ENCODE peak calls at places on chromosomes 12 and 14, in five cellular contexts. P, O, Y, X and F are unnamed samples.

GRCh38 chr14:29814153-29815057 is 113.2 kb downstream of the PRKD1 start:
- DNase-seq in P (no peak), O (no peak), Y (no peak), X (peak; percentile 64), F (no peak)

GRCh38 chr12:84787253-84787652 is 125.3 kb downstream of the SLC6A15 start:
- DNase-seq in P (no peak), O (no peak), Y (no peak), X (no peak), F (no peak)

GRCh38 chr12:24991209-24992049 is 42.5 kb upstream of the BCAT1 start:
- DNase-seq in P (peak; percentile 4), O (no peak), Y (peak; percentile 45), X (no peak), F (no peak)

GRCh38 chr14:67734675-67735074 is 33.0 kb downstream of the RDH12 start:
- DNase-seq in P (no peak), O (no peak), Y (no peak), X (no peak), F (no peak)

GRCh38 chr12:100229036-100229635 is 28.5 kb downstream of the ACTR6 start:
- DNase-seq in P (no peak), O (no peak), Y (no peak), X (no peak), F (no peak)

GRCh38 chr14:24366664-24367505 is 1.1 kb upstream of the NFATC4 start:
- DNase-seq in P (peak; percentile 88), O (peak; percentile 65), Y (peak; percentile 44), X (peak; percentile 91), F (peak; percentile 71)

GRCh38 chr12:126668538-126668937 is 1598.4 kb upstream of the TMEM132C start:
- DNase-seq in P (peak; percentile 84), O (no peak), Y (no peak), X (no peak), F (no peak)

GRCh38 chr12:132222096-132222807 is 78.0 kb downstream of the NOC4L start:
- DNase-seq in P (peak; percentile 27), O (no peak), Y (no peak), X (no peak), F (no peak)

GRCh38 chr12:112503521-112503920 is 84.8 kb downstream of the PTPN11 start:
- DNase-seq in P (no peak), O (no peak), Y (no peak), X (no peak), F (no peak)

GRCh38 chr14:21258194-21258888 is 10.9 kb downstream of the HNRNPC start:
- DNase-seq in P (no peak), O (no peak), Y (no peak), X (no peak), F (no peak)